ENCODE peak calls at places on chromosomes 16 and 17, in six cellular contexts. O is progenitor cell of endocrine pancreas, H is transverse colon, N is EL, Z is iris pigment epithelial cell, B is T-helper 2 cell. Y is an unnamed sample.

GRCh38 chr16:9003763-9004162 is 40.1 kb upstream of the USP7 start:
- DNase-seq in B (no peak), H (no peak), Z (no peak), N (no peak), O (no peak), Y (no peak)

GRCh38 chr17:28878158-28878910 is 19.2 kb downstream of the FLOT2 start:
- DNase-seq in Z (peak), O (no peak), H (no peak), N (peak), B (no peak), Y (no peak)

GRCh38 chr17:32878211-32878610 is 1.3 kb upstream of the MYO1D start:
- DNase-seq in N (peak), Z (peak), H (no peak), B (no peak), O (no peak), Y (peak)

GRCh38 chr16:64983983-64984382 is 137.9 kb downstream of the CDH11 start:
- DNase-seq in B (no peak), O (no peak), N (peak), Z (peak), H (no peak), Y (peak)

GRCh38 chr16:19210175-19210924 is 42.3 kb downstream of the SYT17 start:
- DNase-seq in Z (peak), B (no peak), O (no peak), H (no peak), N (peak), Y (no peak)

GRCh38 chr16:67246081-67246944 is 968 bp downstream of the FHOD1 start:
- DNase-seq in O (peak), B (peak), Z (peak), H (peak), N (peak), Y (peak)

GRCh38 chr16:2026461-2027023 is at the start of gene NHERF2:
- DNase-seq in Z (no peak), N (no peak), H (peak), O (no peak), B (peak), Y (no peak)

GRCh38 chr16:73082608-73083007 is 34.7 kb upstream of the ZFHX3 start:
- DNase-seq in O (no peak), N (peak), H (no peak), B (no peak), Z (peak), Y (peak)

GRCh38 chr17:4038076-4038475 is 73.8 kb upstream of the ATP2A3 start:
- DNase-seq in O (no peak), Z (no peak), N (no peak), B (no peak), H (no peak), Y (no peak)

GRCh38 chr17:83100853-83101391 is 21.5 kb downstream of the METRNL start:
- DNase-seq in H (peak), O (no peak), B (no peak), N (no peak), Z (no peak), Y (no peak)

GRCh38 chr17:22460461-22461063 is 768.2 kb downstream of the KCNJ18 start:
- DNase-seq in H (no peak), Z (no peak), B (no peak), O (no peak), N (no peak), Y (no peak)

GRCh38 chr17:78360371-78361226 is 722 bp upstream of the SOCS3 start:
- DNase-seq in Z (peak), O (peak), N (peak), B (peak), H (peak), Y (peak)

GRCh38 chr17:7932483-7932891 is 481 bp downstream of the CNTROB start:
- DNase-seq in Z (peak), N (peak), B (peak), H (peak), O (no peak), Y (peak)

GRCh38 chr17:41421617-41422016 is 2.8 kb downstream of the KRT37 start:
- DNase-seq in H (no peak), O (no peak), B (no peak), Z (no peak), N (no peak), Y (no peak)

GRCh38 chr16:53057658-53058057 is 2.9 kb downstream of the CHD9 start:
- DNase-seq in Z (no peak), B (no peak), H (no peak), O (no peak), N (no peak), Y (no peak)

GRCh38 chr16:31052131-31052530 is 18.8 kb downstream of the STX4 start:
- DNase-seq in O (no peak), Z (peak), B (no peak), N (peak), H (peak), Y (peak)

GRCh38 chr17:82859431-82860403 is 19.9 kb upstream of the ZNF750 start:
- DNase-seq in Z (peak), N (peak), O (no peak), H (no peak), B (peak), Y (peak)

GRCh38 chr17:76523084-76524037 is 14.1 kb downstream of the CYGB start:
- DNase-seq in Z (peak), O (peak), B (peak), N (peak), H (peak), Y (peak)

GRCh38 chr17:80569936-80570335 is 25.3 kb downstream of the RPTOR start:
- DNase-seq in B (no peak), N (no peak), Z (no peak), H (no peak), O (no peak), Y (no peak)

GRCh38 chr16:53509906-53510703 is 7.1 kb upstream of the AKTIP start:
- DNase-seq in N (peak), H (peak), B (peak), O (peak), Z (peak), Y (peak)

GRCh38 chr17:80320496-80320895 is 59.8 kb downstream of the RNF213 start:
- DNase-seq in N (no peak), B (no peak), H (no peak), O (no peak), Z (no peak), Y (no peak)

GRCh38 chr16:69741951-69742904 is 12.5 kb downstream of the NOB1 start:
- DNase-seq in N (peak), B (no peak), H (peak), Z (peak), O (no peak), Y (no peak)

GRCh38 chr16:47139561-47140185 is 4.1 kb downstream of the NETO2 start:
- DNase-seq in H (no peak), O (no peak), B (peak), N (peak), Z (peak), Y (no peak)

GRCh38 chr16:11354733-11355574 is 9.7 kb downstream of the RMI2 start:
- DNase-seq in N (no peak), O (no peak), Z (peak), H (peak), B (peak), Y (no peak)

GRCh38 chr16:6146874-6147425 is 1049.4 kb upstream of the EEF2KMT start:
- DNase-seq in N (no peak), O (no peak), B (peak), Z (no peak), H (no peak), Y (no peak)

GRCh38 chr16:85090166-85090565 is 22.1 kb downstream of the CIBAR2 start:
- DNase-seq in O (no peak), B (no peak), H (no peak), N (no peak), Z (no peak), Y (no peak)

GRCh38 chr17:16888413-16889087 is 83.4 kb downstream of the TNFRSF13B start:
- DNase-seq in Z (no peak), N (peak), H (no peak), B (no peak), O (no peak), Y (no peak)

GRCh38 chr17:10243905-10244844 is 45.8 kb upstream of the GAS7 start:
- DNase-seq in H (no peak), B (no peak), O (no peak), N (peak), Z (peak), Y (no peak)

GRCh38 chr17:55607736-55608341 is 96.6 kb upstream of the SMIM36 start:
- DNase-seq in N (peak), B (no peak), Z (peak), H (peak), O (no peak), Y (peak)

GRCh38 chr17:17414316-17414937 is 62.4 kb upstream of the MED9 start:
- DNase-seq in H (no peak), Z (peak), B (no peak), N (peak), O (no peak), Y (peak)

GRCh38 chr17:58249270-58250133 is 11.1 kb downstream of the LPO start:
- DNase-seq in O (peak), H (peak), Z (peak), N (peak), B (peak), Y (peak)

GRCh38 chr17:1724351-1724868 is at the start of gene WDR81:
- DNase-seq in Z (peak), N (peak), H (peak), B (peak), O (peak), Y (peak)

GRCh38 chr16:66569131-66569530 is 2.9 kb downstream of the CMTM1 start:
- DNase-seq in B (no peak), H (no peak), N (peak), Z (peak), O (no peak), Y (no peak)

GRCh38 chr17:45869676-45870341 is 24.5 kb upstream of the MAPT start:
- DNase-seq in B (no peak), H (no peak), Z (no peak), O (no peak), N (no peak), Y (no peak)